ENCODE peak calls at places on chromosomes 1 and 21, in four cellular contexts. P is foreskin fibroblast, W is heart left ventricle, M is WERI-Rb-1. J is an unnamed sample.

GRCh38 chr1:60008500-60008899 is 65.1 kb downstream of the C1orf87 start:
- DNase-seq in P (no peak), W (no peak), M (no peak), J (no peak)

GRCh38 chr1:235375919-235376600 is 8.8 kb downstream of the TBCE start:
- DNase-seq in P (no peak), W (no peak), M (peak), J (no peak)

GRCh38 chr1:169204184-169204583 is 97.7 kb downstream of the ATP1B1 start:
- DNase-seq in P (no peak), W (no peak), M (no peak), J (no peak)

GRCh38 chr1:218671573-218671972 is 326.4 kb downstream of the TGFB2 start:
- DNase-seq in P (peak), W (no peak), M (no peak), J (no peak)

GRCh38 chr1:182680901-182681300 is 3.5 kb downstream of the RGS8 start:
- DNase-seq in P (peak), W (no peak), M (no peak), J (no peak)

GRCh38 chr1:88680446-88680845 is 3.6 kb upstream of the PKN2 start:
- DNase-seq in P (peak), W (no peak), M (no peak), J (no peak)

GRCh38 chr1:20981903-20982695 is 194.6 kb downstream of the EIF4G3 start:
- DNase-seq in P (peak), W (no peak), M (no peak), J (peak)

GRCh38 chr21:44793269-44794030 is 8.2 kb downstream of the UBE2G2 start:
- DNase-seq in P (peak), W (peak), M (peak), J (peak)

GRCh38 chr1:209667701-209668100 is 7.5 kb upstream of the G0S2 start:
- DNase-seq in P (no peak), W (no peak), M (no peak), J (no peak)

GRCh38 chr1:84892657-84893618 is at the start of gene LPAR3:
- DNase-seq in P (peak), W (peak), M (peak), J (no peak)
- TF ChIP-seq CTCF in P (no peak), W (no peak), M (no peak), J (no peak)

GRCh38 chr1:158962983-158963382 is 31.6 kb downstream of the PYHIN1 start:
- DNase-seq in P (no peak), W (no peak), M (no peak), J (no peak)
- TF ChIP-seq CTCF in P (no peak), W (no peak), M (no peak), J (no peak)

DNA sequence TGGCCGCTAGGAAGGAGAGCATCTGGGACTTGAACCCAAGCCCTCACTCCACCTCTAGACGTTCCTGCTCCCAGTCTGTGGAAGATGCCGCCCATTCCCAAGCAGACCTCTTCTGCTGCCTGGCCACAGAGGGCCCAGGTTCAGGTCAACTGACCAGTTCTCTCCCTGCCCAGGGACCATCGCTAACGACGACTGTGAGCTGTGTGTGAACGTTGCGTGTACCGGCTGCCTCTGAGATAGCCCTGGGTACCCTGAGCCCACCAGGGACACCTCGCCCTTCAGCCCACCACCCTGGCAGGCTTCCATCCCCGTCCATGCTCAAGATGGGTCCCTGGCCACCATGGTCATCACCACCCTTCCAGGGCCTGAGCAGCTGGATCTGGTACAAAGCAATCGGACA is 2.2 kb downstream of the GUCA2B start:
- DNase-seq in P (no peak), W (no peak), M (no peak), J (no peak)
- TF ChIP-seq CTCF in P (no peak), W (no peak), M (no peak), J (no peak)

DNA sequence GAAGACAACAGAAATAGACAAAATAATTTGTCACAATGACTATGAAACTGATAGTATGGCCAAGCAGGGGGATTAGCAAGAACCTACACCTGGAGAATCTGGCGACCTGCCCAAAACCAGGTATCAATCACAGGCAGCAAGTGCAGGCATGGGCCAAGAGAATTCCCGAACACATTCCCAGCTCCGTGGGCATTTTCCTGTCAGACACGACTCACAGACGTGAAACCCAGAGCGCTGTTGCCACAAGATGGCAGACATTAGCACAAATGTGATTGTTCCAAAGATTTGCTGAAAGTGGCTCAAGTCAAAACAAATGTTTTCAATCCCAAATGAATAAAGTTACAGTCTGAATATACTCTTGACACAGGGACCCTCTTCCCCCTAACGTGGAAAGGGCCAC is 36.8 kb downstream of the HLCS start:
- DNase-seq in P (peak), W (no peak), M (peak), J (no peak)
- TF ChIP-seq CTCF in P (peak), W (no peak), M (peak), J (no peak)

GRCh38 chr1:66924756-66925557 is at the start of the genes DNAI4 and MIER1:
- DNase-seq in P (peak), W (peak), M (peak), J (peak)
- TF ChIP-seq CTCF in P (no peak), W (no peak), M (no peak), J (peak)

GRCh38 chr21:46195595-46196195 is 11.4 kb upstream of the SPATC1L start:
- DNase-seq in P (no peak), W (peak), M (no peak), J (no peak)

GRCh38 chr21:46191686-46192575 is 7.7 kb upstream of the SPATC1L start:
- DNase-seq in P (no peak), W (peak), M (no peak), J (no peak)

GRCh38 chr21:46193829-46194373 is 9.6 kb upstream of the SPATC1L start:
- DNase-seq in P (no peak), W (peak), M (no peak), J (no peak)

GRCh38 chr21:46196733-46197132 is 12.5 kb upstream of the SPATC1L start:
- DNase-seq in P (no peak), W (no peak), M (peak), J (no peak)

GRCh38 chr21:46194374-46195334 is 10.4 kb upstream of the SPATC1L start:
- DNase-seq in P (no peak), W (peak), M (peak), J (no peak)
- TF ChIP-seq CTCF in P (no peak), W (no peak), M (peak), J (no peak)

DNA sequence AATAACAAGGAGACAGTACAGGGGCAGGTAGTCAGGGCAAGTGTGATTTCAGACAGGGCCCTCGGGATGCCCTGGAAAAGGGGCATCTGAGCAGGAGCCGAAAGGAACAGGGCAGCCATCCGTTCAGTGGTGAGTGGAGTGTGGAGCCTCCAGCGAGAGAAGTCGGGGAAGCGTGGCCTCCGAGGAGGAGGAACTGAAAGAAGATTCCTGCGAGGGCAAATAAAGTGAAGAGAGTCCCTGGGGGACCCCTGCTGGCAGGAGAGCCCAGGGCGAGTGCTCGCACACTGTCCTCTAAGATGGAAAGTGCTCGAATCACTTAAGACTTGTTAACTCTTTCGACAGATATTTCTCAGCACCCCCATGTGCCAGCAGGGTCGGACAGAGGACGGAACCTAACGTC is 3.5 kb upstream of the UTS2 start:
- DNase-seq in P (no peak), W (no peak), M (no peak), J (no peak)
- TF ChIP-seq CTCF in P (peak), W (no peak), M (no peak), J (no peak)